ENCODE peak calls at places on chromosomes 13 and 19, in ten cellular contexts. Z, I, X, H, M, K, S, V, E and R are unnamed samples.
A peak's percentile ranks its signal among the peaks of the same experiment; 100 is the strongest.

GRCh38 chr13:64347662-64348061 is 2882.5 kb downstream of the PCDH9 start:
- DNase-seq in M (no peak), K (no peak), V (no peak), X (no peak), H (no peak), E (no peak), Z (no peak), I (no peak), S (no peak), R (no peak)

GRCh38 chr13:40615619-40616018 is 50.8 kb downstream of the FOXO1 start:
- DNase-seq in X (no peak), H (no peak), E (no peak), M (no peak), V (no peak), I (no peak), K (no peak), S (no peak), Z (no peak), R (no peak)

GRCh38 chr13:40149611-40150283 is 494.3 kb downstream of the COG6 start:
- DNase-seq in I (no peak), S (no peak), Z (peak; percentile 56), X (peak; percentile 67), M (no peak), E (peak; percentile 98), V (no peak), H (no peak), K (no peak), R (no peak)

GRCh38 chr13:30346159-30346788 is 38.9 kb upstream of the KATNAL1 start:
- DNase-seq in X (no peak), M (no peak), K (no peak), S (peak; percentile 65), V (no peak), I (peak; percentile 93), H (no peak), E (no peak), Z (no peak), R (peak; percentile 71)

GRCh38 chr19:3642987-3643386 is 16.4 kb upstream of the CACTIN start:
- DNase-seq in H (no peak), V (no peak), Z (no peak), I (no peak), M (no peak), E (peak; percentile 6), S (no peak), X (no peak), K (no peak), R (no peak)

GRCh38 chr13:107767119-107767518 is 448.2 kb downstream of the LIG4 start:
- DNase-seq in K (no peak), Z (no peak), V (no peak), S (no peak), M (no peak), I (no peak), H (no peak), X (no peak), E (peak; percentile 39), R (no peak)

GRCh38 chr13:89584058-89584457 is 1763.4 kb upstream of the MIR17HG start:
- DNase-seq in V (no peak), K (no peak), Z (no peak), X (no peak), H (no peak), I (no peak), M (no peak), E (no peak), S (no peak), R (no peak)

GRCh38 chr13:105805866-105806265 is 729.6 kb downstream of the EFNB2 start:
- DNase-seq in H (no peak), I (no peak), X (no peak), K (no peak), M (no peak), E (no peak), Z (no peak), V (no peak), S (no peak), R (no peak)

GRCh38 chr13:35917252-35917941 is 213.8 kb downstream of the DCLK1 start:
- DNase-seq in S (no peak), H (no peak), I (no peak), M (no peak), Z (no peak), V (no peak), X (no peak), K (no peak), E (no peak), R (no peak)

GRCh38 chr19:28324275-28325060 is 888.5 kb downstream of the UQCRFS1 start:
- DNase-seq in V (no peak), M (no peak), S (no peak), E (no peak), K (no peak), H (no peak), I (no peak), Z (no peak), X (no peak), R (no peak)

GRCh38 chr19:7739211-7739752 is 7.4 kb upstream of the CLEC4G start:
- DNase-seq in H (no peak), S (no peak), V (no peak), Z (no peak), X (no peak), I (no peak), K (no peak), M (no peak), E (no peak), R (no peak)

GRCh38 chr19:16957151-16957662 is 68.4 kb downstream of the F2RL3 start:
- DNase-seq in E (no peak), Z (no peak), I (no peak), M (no peak), K (no peak), V (no peak), X (no peak), H (no peak), S (no peak), R (no peak)

GRCh38 chr13:92175330-92175729 is 776.9 kb downstream of the GPC5 start:
- DNase-seq in E (no peak), M (no peak), X (peak; percentile 44), K (no peak), H (no peak), I (no peak), V (no peak), Z (no peak), S (no peak), R (peak; percentile 10)

GRCh38 chr19:53945441-53945840 is 17.3 kb upstream of the CACNG8 start:
- DNase-seq in Z (no peak), H (no peak), E (no peak), V (no peak), M (no peak), I (no peak), X (no peak), K (no peak), S (no peak), R (no peak)

GRCh38 chr19:5031231-5032100 is 62.6 kb downstream of the KDM4B start:
- DNase-seq in H (peak; percentile 84), M (peak; percentile 87), K (peak; percentile 79), S (peak; percentile 83), I (peak; percentile 78), X (peak; percentile 87), Z (peak; percentile 86), E (peak; percentile 61), V (peak; percentile 86), R (peak; percentile 77)

GRCh38 chr19:5950744-5951143 is 27.2 kb downstream of the RANBP3 start:
- DNase-seq in X (no peak), Z (no peak), I (no peak), V (no peak), H (no peak), S (no peak), E (no peak), M (no peak), K (no peak), R (no peak)

GRCh38 chr13:51212808-51213728 is 9.1 kb upstream of the FAM124A start:
- DNase-seq in E (no peak), S (no peak), I (no peak), Z (no peak), K (no peak), X (no peak), V (no peak), H (no peak), M (no peak), R (no peak)

GRCh38 chr19:45101796-45102195 is 8.8 kb downstream of the PPP1R37 start:
- DNase-seq in H (no peak), S (no peak), X (no peak), K (no peak), Z (no peak), V (no peak), M (no peak), I (no peak), E (no peak), R (no peak)
- H3K4me1 ChIP-seq in H (peaks cover 83% of the 10 kb centered on the region), S (peaks cover 51% of the 10 kb centered on the region), X (peaks cover 29% of the 10 kb centered on the region), K (peaks cover 32% of the 10 kb centered on the region), Z (no peaks in the 10 kb centered on the region), V (peaks cover 57% of the 10 kb centered on the region), M (peaks cover 67% of the 10 kb centered on the region), I (peaks cover 19% of the 10 kb centered on the region), E (peaks cover 17% of the 10 kb centered on the region), R (peaks cover 30% of the 10 kb centered on the region)

DNA sequence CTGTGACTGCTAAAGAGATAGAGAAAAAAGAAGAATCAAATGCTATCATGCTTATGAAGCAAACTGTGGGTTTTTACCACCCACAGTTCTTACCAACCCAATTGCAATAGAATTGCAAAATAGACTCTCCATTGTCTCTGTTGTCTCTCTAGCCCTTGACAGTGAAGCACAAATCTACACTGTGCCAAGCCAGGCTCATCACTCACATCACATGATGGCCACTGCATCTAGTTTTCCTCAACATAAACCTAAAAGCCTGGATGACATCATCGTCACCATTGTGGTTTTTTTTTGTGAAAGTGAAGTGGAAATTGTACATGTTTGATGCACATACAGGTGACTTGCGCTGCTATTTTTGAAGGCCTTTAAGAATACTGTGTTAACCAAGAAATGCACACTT is 56.1 kb downstream of the KL start:
- DNase-seq in I (no peak), S (no peak), E (no peak), Z (no peak), M (no peak), K (no peak), X (no peak), V (no peak), H (no peak), R (no peak)
- H3K36me3 ChIP-seq in I (no peaks in the 10 kb centered on the region), S (no peaks in the 10 kb centered on the region), E (no peaks in the 10 kb centered on the region), Z (no peaks in the 10 kb centered on the region), M (no peaks in the 10 kb centered on the region), K (no peaks in the 10 kb centered on the region), X (no peaks in the 10 kb centered on the region), V (no peaks in the 10 kb centered on the region), H (no peaks in the 10 kb centered on the region), R (no peaks in the 10 kb centered on the region)

DNA sequence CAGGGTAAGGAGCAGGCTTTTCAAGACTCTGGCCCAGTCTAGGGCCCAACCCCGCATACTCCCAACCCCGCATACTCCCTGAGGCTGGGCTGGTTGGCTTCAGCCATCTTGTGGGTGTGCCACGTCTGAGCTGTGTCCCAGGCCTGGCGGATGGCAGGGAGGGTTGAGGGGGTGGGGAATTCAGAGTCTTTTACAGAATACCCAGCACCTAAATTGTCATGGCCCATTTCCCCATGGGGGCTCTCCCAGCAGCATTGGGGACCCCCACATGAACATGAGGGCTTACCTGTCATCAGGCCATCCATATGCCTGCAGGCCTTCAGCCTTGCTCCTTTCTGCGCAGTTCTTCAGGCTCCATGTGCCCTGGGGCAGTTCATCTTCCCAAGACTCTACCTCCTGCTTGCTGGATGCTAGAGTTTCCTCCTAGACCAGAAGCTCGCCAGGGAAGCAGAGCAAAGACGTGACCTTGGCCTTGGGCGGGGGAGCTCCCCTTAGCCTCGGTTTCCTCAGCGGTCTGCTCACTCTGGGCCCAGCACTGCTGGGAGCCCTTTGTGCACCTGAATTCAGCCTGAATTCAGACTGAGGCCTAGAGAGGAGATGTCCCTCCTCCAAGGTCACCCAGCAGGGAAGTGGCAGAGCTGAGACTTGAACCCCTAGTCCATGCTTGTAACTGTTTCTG is 9.2 kb downstream of the PPP5C start:
- DNase-seq in I (no peak), E (no peak), K (no peak), S (no peak), M (no peak), V (no peak), Z (no peak), H (no peak), X (no peak), R (no peak)
- H3K4me1 ChIP-seq in I (no peaks in the 10 kb centered on the region), E (peaks cover 12% of the 10 kb centered on the region), K (peaks cover 10% of the 10 kb centered on the region), S (peaks cover 19% of the 10 kb centered on the region), M (peaks cover 39% of the 10 kb centered on the region), V (peaks cover 10% of the 10 kb centered on the region), Z (no peaks in the 10 kb centered on the region), H (peaks cover 63% of the 10 kb centered on the region), X (peaks cover 2% of the 10 kb centered on the region), R (peaks cover 10% of the 10 kb centered on the region)

GRCh38 chr19:11781295-11782057 is 14.7 kb downstream of the ZNF441 start:
- DNase-seq in S (no peak), M (no peak), X (no peak), Z (no peak), V (no peak), H (no peak), E (no peak), K (no peak), I (no peak), R (no peak)
- H3K36me3 ChIP-seq in S (peaks cover 37% of the 10 kb centered on the region), M (peaks cover 75% of the 10 kb centered on the region), X (peaks cover 6% of the 10 kb centered on the region), Z (peaks cover 40% of the 10 kb centered on the region), V (peaks cover 29% of the 10 kb centered on the region), H (peaks cover 77% of the 10 kb centered on the region), E (peaks cover 13% of the 10 kb centered on the region), K (peaks cover 98% of the 10 kb centered on the region), I (peaks cover 60% of the 10 kb centered on the region), R (peaks cover 22% of the 10 kb centered on the region)